ENCODE peak calls at places on chromosomes 13 and 19, in seven cellular contexts. One of them, this sample, is unnamed.

GRCh38 chr13:31965361-31966066 is 66.1 kb upstream of the FRY start:
- DNase-seq in foreskin fibroblast: no peak
- DNase-seq in NCI-H1105 treated with DMSO at 0.1 percent for 48 hours: no peak
- DNase-seq in NCI-H2029: no peak
- DNase-seq in HuH-7.5: no peak
- DNase-seq in left cardiac atrium: no peak
- DNase-seq in activated T-helper 9 cell treated with anti-CD3 and anti-CD28 coated beads, Interleukin-2, amount 50 U/mL, for 16 hours: no peak
- DNase-seq in this sample: no peak

GRCh38 chr13:98848736-98849135 is 96.3 kb upstream of the SLC15A1 start:
- DNase-seq in foreskin fibroblast: no peak
- DNase-seq in NCI-H1105 treated with DMSO at 0.1 percent for 48 hours: no peak
- DNase-seq in NCI-H2029: no peak
- DNase-seq in HuH-7.5: no peak
- DNase-seq in left cardiac atrium: no peak
- DNase-seq in activated T-helper 9 cell treated with anti-CD3 and anti-CD28 coated beads, Interleukin-2, amount 50 U/mL, for 16 hours: no peak
- DNase-seq in this sample: no peak

GRCh38 chr13:27857271-27857670 is 62.5 kb upstream of the PDX1 start:
- DNase-seq in foreskin fibroblast: no peak
- DNase-seq in NCI-H1105 treated with DMSO at 0.1 percent for 48 hours: peak; percentile 35
- DNase-seq in NCI-H2029: peak; percentile 56
- DNase-seq in HuH-7.5: no peak
- DNase-seq in left cardiac atrium: no peak
- DNase-seq in activated T-helper 9 cell treated with anti-CD3 and anti-CD28 coated beads, Interleukin-2, amount 50 U/mL, for 16 hours: no peak
- DNase-seq in this sample: peak; percentile 25

GRCh38 chr19:53549354-53549753 is 11.4 kb downstream of the ZNF331 start:
- DNase-seq in foreskin fibroblast: peak; percentile 36
- DNase-seq in NCI-H1105 treated with DMSO at 0.1 percent for 48 hours: no peak
- DNase-seq in NCI-H2029: no peak
- DNase-seq in HuH-7.5: no peak
- DNase-seq in left cardiac atrium: no peak
- DNase-seq in activated T-helper 9 cell treated with anti-CD3 and anti-CD28 coated beads, Interleukin-2, amount 50 U/mL, for 16 hours: no peak
- DNase-seq in this sample: no peak

GRCh38 chr13:41654800-41655199 is 197.4 kb downstream of the RGCC start:
- DNase-seq in foreskin fibroblast: no peak
- DNase-seq in NCI-H1105 treated with DMSO at 0.1 percent for 48 hours: no peak
- DNase-seq in NCI-H2029: no peak
- DNase-seq in HuH-7.5: no peak
- DNase-seq in left cardiac atrium: no peak
- DNase-seq in activated T-helper 9 cell treated with anti-CD3 and anti-CD28 coated beads, Interleukin-2, amount 50 U/mL, for 16 hours: no peak
- DNase-seq in this sample: no peak

GRCh38 chr19:44303976-44304568 is 753 bp downstream of the ZNF235 start:
- DNase-seq in foreskin fibroblast: peak; percentile 23
- DNase-seq in NCI-H1105 treated with DMSO at 0.1 percent for 48 hours: peak; percentile 2
- DNase-seq in NCI-H2029: no peak
- DNase-seq in HuH-7.5: no peak
- DNase-seq in left cardiac atrium: no peak
- DNase-seq in activated T-helper 9 cell treated with anti-CD3 and anti-CD28 coated beads, Interleukin-2, amount 50 U/mL, for 16 hours: no peak
- DNase-seq in this sample: peak; percentile 22

GRCh38 chr19:38781058-38781457 is 7.7 kb upstream of the LGALS7 start:
- DNase-seq in foreskin fibroblast: no peak
- DNase-seq in NCI-H1105 treated with DMSO at 0.1 percent for 48 hours: no peak
- DNase-seq in NCI-H2029: no peak
- DNase-seq in HuH-7.5: no peak
- DNase-seq in left cardiac atrium: no peak
- DNase-seq in activated T-helper 9 cell treated with anti-CD3 and anti-CD28 coated beads, Interleukin-2, amount 50 U/mL, for 16 hours: no peak
- DNase-seq in this sample: peak; percentile 2

GRCh38 chr13:111584101-111584500 is 263.7 kb downstream of the TEX29 start:
- DNase-seq in foreskin fibroblast: no peak
- DNase-seq in NCI-H1105 treated with DMSO at 0.1 percent for 48 hours: no peak
- DNase-seq in NCI-H2029: no peak
- DNase-seq in HuH-7.5: peak; percentile 13
- DNase-seq in left cardiac atrium: no peak
- DNase-seq in activated T-helper 9 cell treated with anti-CD3 and anti-CD28 coated beads, Interleukin-2, amount 50 U/mL, for 16 hours: no peak
- DNase-seq in this sample: no peak

GRCh38 chr19:35349614-35350521 is 2.2 kb downstream of the FFAR1 start:
- DNase-seq in foreskin fibroblast: no peak
- DNase-seq in NCI-H1105 treated with DMSO at 0.1 percent for 48 hours: no peak
- DNase-seq in NCI-H2029: no peak
- DNase-seq in HuH-7.5: no peak
- DNase-seq in left cardiac atrium: no peak
- DNase-seq in activated T-helper 9 cell treated with anti-CD3 and anti-CD28 coated beads, Interleukin-2, amount 50 U/mL, for 16 hours: no peak
- DNase-seq in this sample: no peak

GRCh38 chr13:84648069-84648640 is 765.9 kb upstream of the SLITRK1 start:
- DNase-seq in foreskin fibroblast: no peak
- DNase-seq in NCI-H1105 treated with DMSO at 0.1 percent for 48 hours: no peak
- DNase-seq in NCI-H2029: no peak
- DNase-seq in HuH-7.5: no peak
- DNase-seq in left cardiac atrium: no peak
- DNase-seq in activated T-helper 9 cell treated with anti-CD3 and anti-CD28 coated beads, Interleukin-2, amount 50 U/mL, for 16 hours: no peak
- DNase-seq in this sample: peak; percentile 31

GRCh38 chr13:73929287-73929932 is 204.8 kb downstream of the KLF12 start:
- DNase-seq in foreskin fibroblast: no peak
- DNase-seq in NCI-H1105 treated with DMSO at 0.1 percent for 48 hours: no peak
- DNase-seq in NCI-H2029: no peak
- DNase-seq in HuH-7.5: no peak
- DNase-seq in left cardiac atrium: no peak
- DNase-seq in activated T-helper 9 cell treated with anti-CD3 and anti-CD28 coated beads, Interleukin-2, amount 50 U/mL, for 16 hours: no peak
- DNase-seq in this sample: no peak

GRCh38 chr13:100751826-100752225 is 77.2 kb upstream of the TMTC4 start:
- DNase-seq in foreskin fibroblast: no peak
- DNase-seq in NCI-H1105 treated with DMSO at 0.1 percent for 48 hours: no peak
- DNase-seq in NCI-H2029: no peak
- DNase-seq in HuH-7.5: no peak
- DNase-seq in left cardiac atrium: no peak
- DNase-seq in activated T-helper 9 cell treated with anti-CD3 and anti-CD28 coated beads, Interleukin-2, amount 50 U/mL, for 16 hours: no peak
- DNase-seq in this sample: no peak